ENCODE peak calls at places on chromosomes 7 and 10, in eight cellular contexts. One of them, this sample, is unnamed.

GRCh38 chr7:100860702-100861615 is 6.2 kb upstream of the TRIP6 start:
- DNase-seq in cardiac muscle cell: no peak
- DNase-seq in sigmoid colon: no peak
- DNase-seq in progenitor cell of endocrine pancreas: no peak
- DNase-seq in heart right ventricle: no peak
- DNase-seq in mesothelial cell of epicardium: no peak
- DNase-seq in uterus: no peak
- DNase-seq in left ventricle myocardium inferior: no peak
- DNase-seq in this sample: no peak

GRCh38 chr7:50349963-50350944 is 45.7 kb downstream of the IKZF1 start:
- DNase-seq in cardiac muscle cell: no peak
- DNase-seq in sigmoid colon: peak
- DNase-seq in progenitor cell of endocrine pancreas: no peak
- DNase-seq in heart right ventricle: no peak
- DNase-seq in mesothelial cell of epicardium: no peak
- DNase-seq in uterus: no peak
- DNase-seq in left ventricle myocardium inferior: no peak
- DNase-seq in this sample: no peak

GRCh38 chr10:110901954-110902819 is 16.8 kb downstream of the BBIP1 start:
- DNase-seq in cardiac muscle cell: no peak
- DNase-seq in sigmoid colon: peak
- DNase-seq in progenitor cell of endocrine pancreas: no peak
- DNase-seq in heart right ventricle: no peak
- DNase-seq in mesothelial cell of epicardium: no peak
- DNase-seq in uterus: no peak
- DNase-seq in left ventricle myocardium inferior: no peak
- DNase-seq in this sample: no peak

GRCh38 chr10:79292789-79293746 is 54.2 kb upstream of the PPIF start:
- DNase-seq in cardiac muscle cell: no peak
- DNase-seq in sigmoid colon: no peak
- DNase-seq in progenitor cell of endocrine pancreas: no peak
- DNase-seq in heart right ventricle: no peak
- DNase-seq in mesothelial cell of epicardium: no peak
- DNase-seq in uterus: no peak
- DNase-seq in left ventricle myocardium inferior: no peak
- DNase-seq in this sample: no peak

GRCh38 chr7:146655928-146656797 is 539.6 kb downstream of the CNTNAP2 start:
- DNase-seq in cardiac muscle cell: no peak
- DNase-seq in sigmoid colon: no peak
- DNase-seq in progenitor cell of endocrine pancreas: no peak
- DNase-seq in heart right ventricle: no peak
- DNase-seq in mesothelial cell of epicardium: no peak
- DNase-seq in uterus: no peak
- DNase-seq in left ventricle myocardium inferior: no peak
- DNase-seq in this sample: no peak

GRCh38 chr10:92124524-92125168 is 166.2 kb downstream of the CPEB3 start:
- DNase-seq in cardiac muscle cell: peak
- DNase-seq in sigmoid colon: no peak
- DNase-seq in progenitor cell of endocrine pancreas: no peak
- DNase-seq in heart right ventricle: no peak
- DNase-seq in mesothelial cell of epicardium: no peak
- DNase-seq in uterus: no peak
- DNase-seq in left ventricle myocardium inferior: no peak
- DNase-seq in this sample: no peak

GRCh38 chr10:17005621-17006566 is 123.7 kb downstream of the CUBN start:
- DNase-seq in cardiac muscle cell: no peak
- DNase-seq in sigmoid colon: no peak
- DNase-seq in progenitor cell of endocrine pancreas: no peak
- DNase-seq in heart right ventricle: no peak
- DNase-seq in mesothelial cell of epicardium: no peak
- DNase-seq in uterus: no peak
- DNase-seq in left ventricle myocardium inferior: no peak
- DNase-seq in this sample: no peak

GRCh38 chr10:99654791-99655190 is 4.5 kb upstream of the ENTPD7 start:
- DNase-seq in cardiac muscle cell: no peak
- DNase-seq in sigmoid colon: no peak
- DNase-seq in progenitor cell of endocrine pancreas: no peak
- DNase-seq in heart right ventricle: no peak
- DNase-seq in mesothelial cell of epicardium: no peak
- DNase-seq in uterus: no peak
- DNase-seq in left ventricle myocardium inferior: no peak
- DNase-seq in this sample: no peak

GRCh38 chr10:60422809-60423208 is 33.1 kb upstream of the ANK3 start:
- DNase-seq in cardiac muscle cell: no peak
- DNase-seq in sigmoid colon: no peak
- DNase-seq in progenitor cell of endocrine pancreas: no peak
- DNase-seq in heart right ventricle: no peak
- DNase-seq in mesothelial cell of epicardium: no peak
- DNase-seq in uterus: no peak
- DNase-seq in left ventricle myocardium inferior: no peak
- DNase-seq in this sample: no peak

GRCh38 chr10:77111611-77112550 is 525.7 kb downstream of the KCNMA1 start:
- DNase-seq in cardiac muscle cell: peak
- DNase-seq in sigmoid colon: no peak
- DNase-seq in progenitor cell of endocrine pancreas: no peak
- DNase-seq in heart right ventricle: no peak
- DNase-seq in mesothelial cell of epicardium: no peak
- DNase-seq in uterus: no peak
- DNase-seq in left ventricle myocardium inferior: no peak
- DNase-seq in this sample: no peak
- TF ChIP-seq CTCF in cardiac muscle cell: peak
- TF ChIP-seq CTCF in sigmoid colon: peak
- TF ChIP-seq CTCF in progenitor cell of endocrine pancreas: peak
- TF ChIP-seq CTCF in heart right ventricle: peak
- TF ChIP-seq CTCF in mesothelial cell of epicardium: peak
- TF ChIP-seq CTCF in uterus: peak
- TF ChIP-seq CTCF in left ventricle myocardium inferior: peak
- TF ChIP-seq CTCF in this sample: no peak

GRCh38 chr7:158444501-158445420 is 142.9 kb downstream of the PTPRN2 start:
- DNase-seq in cardiac muscle cell: no peak
- DNase-seq in sigmoid colon: no peak
- DNase-seq in progenitor cell of endocrine pancreas: no peak
- DNase-seq in heart right ventricle: no peak
- DNase-seq in mesothelial cell of epicardium: no peak
- DNase-seq in uterus: no peak
- DNase-seq in left ventricle myocardium inferior: no peak
- DNase-seq in this sample: no peak

GRCh38 chr7:158439035-158439434 is 148.6 kb downstream of the PTPRN2 start:
- DNase-seq in cardiac muscle cell: no peak
- DNase-seq in sigmoid colon: no peak
- DNase-seq in progenitor cell of endocrine pancreas: no peak
- DNase-seq in heart right ventricle: no peak
- DNase-seq in mesothelial cell of epicardium: no peak
- DNase-seq in uterus: no peak
- DNase-seq in left ventricle myocardium inferior: no peak
- DNase-seq in this sample: no peak

GRCh38 chr7:158443014-158443687 is 144.5 kb downstream of the PTPRN2 start:
- DNase-seq in cardiac muscle cell: no peak
- DNase-seq in sigmoid colon: no peak
- DNase-seq in progenitor cell of endocrine pancreas: no peak
- DNase-seq in heart right ventricle: no peak
- DNase-seq in mesothelial cell of epicardium: no peak
- DNase-seq in uterus: no peak
- DNase-seq in left ventricle myocardium inferior: no peak
- DNase-seq in this sample: no peak

GRCh38 chr7:158443688-158444483 is 143.7 kb downstream of the PTPRN2 start:
- DNase-seq in cardiac muscle cell: no peak
- DNase-seq in sigmoid colon: no peak
- DNase-seq in progenitor cell of endocrine pancreas: no peak
- DNase-seq in heart right ventricle: no peak
- DNase-seq in mesothelial cell of epicardium: no peak
- DNase-seq in uterus: no peak
- DNase-seq in left ventricle myocardium inferior: no peak
- DNase-seq in this sample: no peak

GRCh38 chr7:158442260-158442659 is 145.4 kb downstream of the PTPRN2 start:
- DNase-seq in cardiac muscle cell: no peak
- DNase-seq in sigmoid colon: no peak
- DNase-seq in progenitor cell of endocrine pancreas: no peak
- DNase-seq in heart right ventricle: no peak
- DNase-seq in mesothelial cell of epicardium: no peak
- DNase-seq in uterus: no peak
- DNase-seq in left ventricle myocardium inferior: no peak
- DNase-seq in this sample: no peak
- TF ChIP-seq CTCF in cardiac muscle cell: no peak
- TF ChIP-seq CTCF in sigmoid colon: no peak
- TF ChIP-seq CTCF in progenitor cell of endocrine pancreas: peak
- TF ChIP-seq CTCF in heart right ventricle: no peak
- TF ChIP-seq CTCF in mesothelial cell of epicardium: peak
- TF ChIP-seq CTCF in uterus: no peak
- TF ChIP-seq CTCF in left ventricle myocardium inferior: no peak
- TF ChIP-seq CTCF in this sample: no peak

GRCh38 chr7:149669121-149669818 is 104.1 kb downstream of the ZNF467 start:
- DNase-seq in cardiac muscle cell: no peak
- DNase-seq in sigmoid colon: no peak
- DNase-seq in progenitor cell of endocrine pancreas: no peak
- DNase-seq in heart right ventricle: no peak
- DNase-seq in mesothelial cell of epicardium: no peak
- DNase-seq in uterus: no peak
- DNase-seq in left ventricle myocardium inferior: no peak
- DNase-seq in this sample: no peak
- TF ChIP-seq CTCF in cardiac muscle cell: peak
- TF ChIP-seq CTCF in sigmoid colon: no peak
- TF ChIP-seq CTCF in progenitor cell of endocrine pancreas: no peak
- TF ChIP-seq CTCF in heart right ventricle: peak
- TF ChIP-seq CTCF in mesothelial cell of epicardium: no peak
- TF ChIP-seq CTCF in uterus: peak
- TF ChIP-seq CTCF in left ventricle myocardium inferior: peak
- TF ChIP-seq CTCF in this sample: no peak

DNA sequence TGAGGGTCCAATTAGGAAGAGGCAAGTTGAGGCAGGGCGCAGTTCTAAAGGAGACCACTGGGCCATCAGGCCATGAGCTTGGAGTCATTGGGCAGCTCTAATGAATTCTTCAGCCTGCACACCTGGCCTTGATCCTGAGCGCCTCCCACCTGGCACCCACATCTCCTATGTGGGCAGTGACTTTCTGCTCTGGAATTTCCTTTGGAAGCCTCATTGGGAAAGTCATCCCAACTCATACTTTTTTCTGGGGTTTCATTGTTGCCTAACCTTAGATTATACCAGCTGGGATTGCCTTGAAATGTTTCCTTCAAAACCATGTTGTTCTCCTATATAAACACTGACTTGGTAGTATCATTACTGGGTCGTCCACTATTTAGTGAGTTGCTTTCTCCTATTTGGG is 54.1 kb downstream of the PLPP4 start:
- DNase-seq in cardiac muscle cell: no peak
- DNase-seq in sigmoid colon: no peak
- DNase-seq in progenitor cell of endocrine pancreas: no peak
- DNase-seq in heart right ventricle: no peak
- DNase-seq in mesothelial cell of epicardium: no peak
- DNase-seq in uterus: no peak
- DNase-seq in left ventricle myocardium inferior: no peak
- DNase-seq in this sample: no peak
- TF ChIP-seq CTCF in cardiac muscle cell: no peak
- TF ChIP-seq CTCF in sigmoid colon: no peak
- TF ChIP-seq CTCF in progenitor cell of endocrine pancreas: no peak
- TF ChIP-seq CTCF in heart right ventricle: no peak
- TF ChIP-seq CTCF in mesothelial cell of epicardium: no peak
- TF ChIP-seq CTCF in uterus: no peak
- TF ChIP-seq CTCF in left ventricle myocardium inferior: no peak
- TF ChIP-seq CTCF in this sample: no peak